ENCODE peak calls at places on chromosomes 1 and 21, in nine cellular contexts. Y, D, B, N, M, A, F, H and L are unnamed samples.

GRCh38 chr1:17282836-17283235 is 25.2 kb upstream of the PADI4 start:
- DNase-seq in Y (no peak), D (no peak), B (no peak), N (no peak), M (no peak), A (no peak), F (no peak), H (no peak), L (no peak)

GRCh38 chr1:168509875-168510594 is 33.8 kb downstream of the XCL2 start:
- DNase-seq in Y (no peak), D (no peak), B (no peak), N (no peak), M (no peak), A (no peak), F (no peak), H (no peak), L (no peak)

GRCh38 chr1:150234309-150234646 is 1.6 kb downstream of the ANP32E start:
- DNase-seq in Y (no peak), D (no peak), B (no peak), N (no peak), M (no peak), A (no peak), F (no peak), H (no peak), L (no peak)

GRCh38 chr1:91809267-91809666 is 76.7 kb downstream of the TGFBR3 start:
- DNase-seq in Y (no peak), D (no peak), B (no peak), N (no peak), M (no peak), A (no peak), F (no peak), H (no peak), L (no peak)

GRCh38 chr21:38770660-38771059 is 35.1 kb upstream of the ETS2 start:
- DNase-seq in Y (no peak), D (no peak), B (no peak), N (no peak), M (no peak), A (no peak), F (no peak), H (no peak), L (peak)

GRCh38 chr1:32496127-32496526 is 31.3 kb downstream of the ZBTB8B start:
- DNase-seq in Y (no peak), D (no peak), B (no peak), N (no peak), M (no peak), A (no peak), F (peak), H (no peak), L (no peak)

GRCh38 chr1:176939993-176940392 is 224.5 kb downstream of the ASTN1 start:
- DNase-seq in Y (no peak), D (no peak), B (no peak), N (no peak), M (no peak), A (no peak), F (no peak), H (no peak), L (no peak)

GRCh38 chr1:243818978-243819377 is 31.1 kb downstream of the AKT3 start:
- DNase-seq in Y (no peak), D (no peak), B (no peak), N (no peak), M (no peak), A (no peak), F (no peak), H (no peak), L (no peak)

GRCh38 chr1:177082855-177083741 is 81.4 kb downstream of the ASTN1 start:
- DNase-seq in Y (no peak), D (no peak), B (no peak), N (no peak), M (no peak), A (no peak), F (no peak), H (no peak), L (no peak)

GRCh38 chr1:61449410-61449809 is 275.5 kb downstream of the TM2D1 start:
- DNase-seq in Y (no peak), D (no peak), B (no peak), N (no peak), M (no peak), A (no peak), F (no peak), H (no peak), L (no peak)

GRCh38 chr21:36454079-36454478 is 25.8 kb downstream of the CLDN14 start:
- DNase-seq in Y (no peak), D (peak), B (no peak), N (no peak), M (no peak), A (no peak), F (no peak), H (no peak), L (no peak)

GRCh38 chr1:107362468-107362867 is 221.6 kb downstream of the NTNG1 start:
- DNase-seq in Y (no peak), D (no peak), B (no peak), N (no peak), M (no peak), A (no peak), F (no peak), H (no peak), L (no peak)

GRCh38 chr1:204359131-204359473 is 627 bp downstream of the PLEKHA6 start:
- DNase-seq in Y (no peak), D (no peak), B (no peak), N (no peak), M (no peak), A (no peak), F (no peak), H (no peak), L (no peak)

GRCh38 chr1:20184997-20185833 is 681 bp upstream of the UBXN10 start:
- DNase-seq in Y (no peak), D (no peak), B (peak), N (no peak), M (peak), A (no peak), F (no peak), H (no peak), L (peak)

GRCh38 chr1:49630156-49630555 is 393.6 kb downstream of the AGBL4 start:
- DNase-seq in Y (no peak), D (no peak), B (no peak), N (no peak), M (no peak), A (no peak), F (no peak), H (no peak), L (peak)

GRCh38 chr1:108881369-108881768 is 4.6 kb downstream of the GPSM2 start:
- DNase-seq in Y (no peak), D (no peak), B (no peak), N (no peak), M (no peak), A (no peak), F (peak), H (no peak), L (peak)

GRCh38 chr1:24141311-24141997 is 1.5 kb downstream of the IL22RA1 start:
- DNase-seq in Y (no peak), D (no peak), B (no peak), N (no peak), M (no peak), A (no peak), F (no peak), H (no peak), L (no peak)

GRCh38 chr1:93029317-93029716 is 49.8 kb upstream of the MTF2 start:
- DNase-seq in Y (no peak), D (peak), B (no peak), N (no peak), M (no peak), A (no peak), F (no peak), H (no peak), L (no peak)

GRCh38 chr1:205127646-205128045 is 5.9 kb upstream of the RBBP5 start:
- DNase-seq in Y (no peak), D (no peak), B (no peak), N (no peak), M (no peak), A (no peak), F (no peak), H (no peak), L (no peak)

GRCh38 chr1:37954316-37954971 is 7.6 kb upstream of the INPP5B start:
- DNase-seq in Y (no peak), D (no peak), B (no peak), N (no peak), M (no peak), A (no peak), F (no peak), H (no peak), L (peak)

GRCh38 chr1:154557248-154557938 is 1.1 kb downstream of the UBE2Q1 start:
- DNase-seq in Y (no peak), D (peak), B (no peak), N (no peak), M (no peak), A (no peak), F (no peak), H (no peak), L (no peak)

GRCh38 chr1:150995896-150996295 is 10.8 kb downstream of the MINDY1 start:
- DNase-seq in Y (no peak), D (no peak), B (no peak), N (no peak), M (no peak), A (no peak), F (peak), H (no peak), L (peak)

GRCh38 chr1:37879865-37880264 is 20.5 kb upstream of the MTF1 start:
- DNase-seq in Y (no peak), D (no peak), B (no peak), N (no peak), M (no peak), A (no peak), F (no peak), H (no peak), L (no peak)

GRCh38 chr1:84997667-84998600 is 1.0 kb upstream of the MCOLN2 start:
- DNase-seq in Y (no peak), D (no peak), B (no peak), N (no peak), M (no peak), A (no peak), F (peak), H (no peak), L (peak)

GRCh38 chr1:64403331-64403730 is 66.6 kb upstream of the CACHD1 start:
- DNase-seq in Y (no peak), D (no peak), B (no peak), N (no peak), M (no peak), A (no peak), F (no peak), H (no peak), L (no peak)

GRCh38 chr21:28256420-28256831 is 736.3 kb downstream of the LTN1 start:
- DNase-seq in Y (no peak), D (no peak), B (no peak), N (no peak), M (no peak), A (no peak), F (no peak), H (no peak), L (peak)

GRCh38 chr1:31723828-31724359 is 20.1 kb upstream of the COL16A1 start:
- DNase-seq in Y (no peak), D (peak), B (no peak), N (peak), M (peak), A (peak), F (peak), H (peak), L (peak)

GRCh38 chr1:171817511-171818265 is 23.6 kb upstream of the DNM3 start:
- DNase-seq in Y (no peak), D (no peak), B (no peak), N (no peak), M (no peak), A (peak), F (peak), H (peak), L (peak)

GRCh38 chr1:20184481-20184900 is 1.4 kb upstream of the UBXN10 start:
- DNase-seq in Y (no peak), D (no peak), B (peak), N (no peak), M (no peak), A (no peak), F (no peak), H (no peak), L (no peak)

GRCh38 chr1:73034255-73034654 is 751.9 kb upstream of the NEGR1 start:
- DNase-seq in Y (no peak), D (no peak), B (no peak), N (no peak), M (no peak), A (no peak), F (no peak), H (no peak), L (no peak)

GRCh38 chr1:12457771-12458170 is 160.2 kb downstream of the DHRS3 start:
- DNase-seq in Y (no peak), D (no peak), B (no peak), N (no peak), M (no peak), A (no peak), F (peak), H (no peak), L (no peak)